ENCODE peak calls at places on chromosomes 3 and 15, in four cellular contexts. One of them, this sample, is unnamed.

GRCh38 chr3:127153506-127153815 is 39.5 kb upstream of the PRR23E start:
- DNase-seq in HepG2: no peak
- DNase-seq in GM12878: no peak
- DNase-seq in H1: no peak
- DNase-seq in this sample: no peak

GRCh38 chr15:85493258-85493657 is 112.9 kb downstream of the AKAP13 start:
- DNase-seq in HepG2: no peak
- DNase-seq in GM12878: no peak
- DNase-seq in H1: no peak
- DNase-seq in this sample: no peak

GRCh38 chr3:106168941-106169340 is 300.1 kb upstream of the CBLB start:
- DNase-seq in HepG2: no peak
- DNase-seq in GM12878: no peak
- DNase-seq in H1: no peak
- DNase-seq in this sample: no peak

GRCh38 chr3:30355622-30356021 is 250.8 kb upstream of the TGFBR2 start:
- DNase-seq in HepG2: no peak
- DNase-seq in GM12878: no peak
- DNase-seq in H1: no peak
- DNase-seq in this sample: no peak

GRCh38 chr15:89330881-89331595 is 3.6 kb downstream of the POLG start:
- DNase-seq in HepG2: no peak
- DNase-seq in GM12878: no peak
- DNase-seq in H1: no peak
- DNase-seq in this sample: no peak

GRCh38 chr3:123652346-123652984 is 67.6 kb upstream of the HACD2 start:
- DNase-seq in HepG2: peak
- DNase-seq in GM12878: no peak
- DNase-seq in H1: peak
- DNase-seq in this sample: peak

GRCh38 chr15:74263473-74263872 is 27.3 kb downstream of the CCDC33 start:
- DNase-seq in HepG2: no peak
- DNase-seq in GM12878: no peak
- DNase-seq in H1: no peak
- DNase-seq in this sample: no peak

GRCh38 chr15:88300018-88300549 is 43.5 kb upstream of the NTRK3 start:
- DNase-seq in HepG2: no peak
- DNase-seq in GM12878: no peak
- DNase-seq in H1: no peak
- DNase-seq in this sample: no peak

GRCh38 chr15:65101418-65101890 is 13.5 kb downstream of the UBAP1L start:
- DNase-seq in HepG2: peak
- DNase-seq in GM12878: no peak
- DNase-seq in H1: peak
- DNase-seq in this sample: peak

GRCh38 chr3:16978921-16979271 is 94.1 kb downstream of the PLCL2 start:
- DNase-seq in HepG2: no peak
- DNase-seq in GM12878: no peak
- DNase-seq in H1: no peak
- DNase-seq in this sample: no peak

DNA sequence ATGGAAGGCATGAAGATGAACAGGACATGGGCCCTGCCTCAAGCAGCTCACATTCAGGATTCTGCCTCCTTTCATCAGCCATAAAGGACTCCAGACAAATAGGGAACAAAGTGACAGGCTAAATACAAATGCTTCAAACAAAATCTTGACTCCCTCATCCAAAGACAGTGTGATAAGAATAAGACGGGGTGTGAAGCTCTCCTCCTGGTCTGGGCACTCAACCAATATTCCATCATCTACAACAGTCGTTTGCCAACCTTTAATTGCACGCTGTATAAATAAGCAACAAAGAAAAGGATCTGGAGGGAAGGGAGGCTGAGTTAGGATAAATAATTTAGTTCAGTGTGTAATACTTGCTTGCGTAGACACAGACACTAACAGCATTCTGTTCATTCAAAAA is 5.4 kb downstream of the CCDC54 start:
- DNase-seq in HepG2: no peak
- DNase-seq in GM12878: no peak
- DNase-seq in H1: no peak
- DNase-seq in this sample: no peak
- TF ChIP-seq TAF1 in HepG2: no peak
- TF ChIP-seq TAF1 in GM12878: no peak
- TF ChIP-seq TAF1 in H1: no peak
- TF ChIP-seq TAF1 in this sample: no peak

GRCh38 chr15:76345269-76345879 is 8.8 kb downstream of the ISL2 start:
- DNase-seq in HepG2: no peak
- DNase-seq in GM12878: no peak
- DNase-seq in H1: no peak
- DNase-seq in this sample: no peak
- TF ChIP-seq EZH2 in HepG2: no peak
- TF ChIP-seq EZH2 in GM12878: no peak
- TF ChIP-seq EZH2 in H1: no peak
- TF ChIP-seq EZH2 in this sample: no peak

GRCh38 chr3:107271787-107272387 is 105.4 kb upstream of the CCDC54 start:
- DNase-seq in HepG2: peak
- DNase-seq in GM12878: no peak
- DNase-seq in H1: no peak
- DNase-seq in this sample: no peak

GRCh38 chr3:107265526-107265925 is 111.7 kb upstream of the CCDC54 start:
- DNase-seq in HepG2: no peak
- DNase-seq in GM12878: no peak
- DNase-seq in H1: no peak
- DNase-seq in this sample: no peak

GRCh38 chr3:107268461-107268860 is 108.8 kb upstream of the CCDC54 start:
- DNase-seq in HepG2: no peak
- DNase-seq in GM12878: no peak
- DNase-seq in H1: no peak
- DNase-seq in this sample: no peak

GRCh38 chr3:107272471-107272870 is 104.8 kb upstream of the CCDC54 start:
- DNase-seq in HepG2: no peak
- DNase-seq in GM12878: no peak
- DNase-seq in H1: no peak
- DNase-seq in this sample: no peak

GRCh38 chr3:107269081-107269480 is 108.2 kb upstream of the CCDC54 start:
- DNase-seq in HepG2: no peak
- DNase-seq in GM12878: no peak
- DNase-seq in H1: no peak
- DNase-seq in this sample: no peak
- TF ChIP-seq TAF1 in HepG2: no peak
- TF ChIP-seq TAF1 in GM12878: no peak
- TF ChIP-seq TAF1 in H1: no peak
- TF ChIP-seq TAF1 in this sample: no peak

GRCh38 chr3:180283251-180283650 is 246.5 kb upstream of the PEX5L start:
- DNase-seq in HepG2: no peak
- DNase-seq in GM12878: no peak
- DNase-seq in H1: no peak
- DNase-seq in this sample: no peak
- TF ChIP-seq EZH2 in HepG2: no peak
- TF ChIP-seq EZH2 in GM12878: no peak
- TF ChIP-seq EZH2 in H1: no peak
- TF ChIP-seq EZH2 in this sample: no peak

GRCh38 chr3:183287301-183287971 is 34.4 kb downstream of the B3GNT5 start:
- DNase-seq in HepG2: no peak
- DNase-seq in GM12878: no peak
- DNase-seq in H1: no peak
- DNase-seq in this sample: peak
- TF ChIP-seq TAF1 in HepG2: no peak
- TF ChIP-seq TAF1 in GM12878: no peak
- TF ChIP-seq TAF1 in H1: no peak
- TF ChIP-seq TAF1 in this sample: peak

DNA sequence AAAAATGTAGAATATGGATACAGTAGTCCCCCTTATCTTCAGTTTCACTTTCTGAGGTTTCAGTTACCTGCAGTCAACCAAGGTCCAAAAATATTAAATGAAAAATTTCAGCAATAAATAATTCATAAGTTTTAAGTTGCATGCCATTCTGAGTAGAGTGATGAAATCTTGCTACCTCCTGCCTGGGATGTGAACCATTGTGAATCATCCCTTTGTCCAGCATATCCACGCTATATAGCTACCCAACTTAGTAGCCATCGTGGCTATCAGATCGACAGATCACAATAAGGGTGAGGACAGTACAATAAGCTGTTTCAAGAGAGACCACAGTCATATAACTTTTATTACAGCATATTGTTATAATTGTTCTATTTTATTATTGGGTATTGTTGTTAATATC is 1.2 kb upstream of the LARS2 start:
- DNase-seq in HepG2: no peak
- DNase-seq in GM12878: no peak
- DNase-seq in H1: no peak
- DNase-seq in this sample: no peak
- TF ChIP-seq EZH2 in HepG2: no peak
- TF ChIP-seq EZH2 in GM12878: no peak
- TF ChIP-seq EZH2 in H1: no peak
- TF ChIP-seq EZH2 in this sample: no peak

GRCh38 chr3:48305396-48305795 is 28.1 kb downstream of the SPINK8 start:
- DNase-seq in HepG2: no peak
- DNase-seq in GM12878: no peak
- DNase-seq in H1: no peak
- DNase-seq in this sample: no peak

GRCh38 chr3:48299746-48300361 is 33.6 kb downstream of the SPINK8 start:
- DNase-seq in HepG2: no peak
- DNase-seq in GM12878: no peak
- DNase-seq in H1: no peak
- DNase-seq in this sample: peak

GRCh38 chr3:48301020-48301813 is 32.2 kb downstream of the SPINK8 start:
- DNase-seq in HepG2: peak
- DNase-seq in GM12878: peak
- DNase-seq in H1: peak
- DNase-seq in this sample: peak

GRCh38 chr3:48303021-48303420 is 30.4 kb downstream of the SPINK8 start:
- DNase-seq in HepG2: no peak
- DNase-seq in GM12878: no peak
- DNase-seq in H1: no peak
- DNase-seq in this sample: no peak

GRCh38 chr3:48301814-48302194 is 31.7 kb downstream of the SPINK8 start:
- DNase-seq in HepG2: peak
- DNase-seq in GM12878: no peak
- DNase-seq in H1: no peak
- DNase-seq in this sample: peak
- TF ChIP-seq TAF1 in HepG2: no peak
- TF ChIP-seq TAF1 in GM12878: no peak
- TF ChIP-seq TAF1 in H1: no peak
- TF ChIP-seq TAF1 in this sample: no peak

DNA sequence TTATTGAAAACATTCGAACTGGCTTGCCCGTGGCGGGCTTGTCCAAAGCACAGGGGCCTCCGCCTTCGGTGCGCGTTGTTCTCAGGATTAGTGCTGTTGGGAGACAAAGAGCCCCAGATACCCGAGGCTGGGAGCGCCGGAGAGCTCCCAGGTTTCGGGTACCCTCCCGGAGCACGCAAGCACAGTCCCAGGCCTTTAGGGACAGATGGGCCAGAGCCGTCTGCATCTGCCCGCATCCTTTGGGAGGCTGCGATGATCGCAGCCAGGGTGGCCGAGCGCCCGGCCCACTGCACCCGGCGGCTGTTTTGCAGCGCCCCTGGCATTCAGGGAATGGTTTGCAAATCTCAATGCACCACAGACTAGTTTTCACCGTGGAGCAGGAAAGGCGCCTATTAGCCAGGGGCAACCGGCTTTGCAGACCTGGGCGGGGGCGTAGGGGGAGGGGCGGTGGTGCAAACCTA is 5.0 kb upstream of the FEZF2 start:
- DNase-seq in HepG2: no peak
- DNase-seq in GM12878: no peak
- DNase-seq in H1: no peak
- DNase-seq in this sample: no peak
- TF ChIP-seq EZH2 in HepG2: no peak
- TF ChIP-seq EZH2 in GM12878: no peak
- TF ChIP-seq EZH2 in H1: peak
- TF ChIP-seq EZH2 in this sample: no peak

DNA sequence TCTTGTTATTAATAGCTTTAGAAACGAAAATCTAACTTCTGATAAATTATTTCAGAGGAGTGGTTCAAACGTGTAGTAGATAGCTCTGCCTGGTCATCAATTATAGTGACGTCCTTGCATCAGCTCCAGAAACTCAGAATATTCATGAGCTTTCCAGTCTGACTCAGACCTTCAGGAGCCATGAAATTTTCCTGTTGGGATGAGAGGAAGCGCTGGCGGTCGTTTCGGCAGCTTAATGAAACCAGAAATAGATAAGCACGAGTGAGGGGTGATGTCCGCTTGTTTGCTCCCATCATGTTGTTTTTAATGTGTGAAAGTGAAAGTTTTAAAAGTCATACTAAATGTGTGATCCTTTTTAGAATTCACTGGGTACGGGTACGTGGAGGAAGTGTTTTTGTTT is 141.1 kb downstream of the PGPEP1L start:
- DNase-seq in HepG2: no peak
- DNase-seq in GM12878: no peak
- DNase-seq in H1: no peak
- DNase-seq in this sample: no peak
- TF ChIP-seq TAF1 in HepG2: no peak
- TF ChIP-seq TAF1 in GM12878: no peak
- TF ChIP-seq TAF1 in H1: no peak
- TF ChIP-seq TAF1 in this sample: no peak

This sample was measured in K562.